ENCODE peak calls at places on chromosomes 1 and 21, in eight cellular contexts. One of them, this sample, is unnamed.

GRCh38 chr1:26353976-26354820 is at the start of gene CRYBG2:
- DNase-seq in epithelial cell of proximal tubule: no peak
- DNase-seq in putamen: no peak
- DNase-seq in activated T-cell treated with anti-CD3 and anti-CD28 coated beads, Interleukin-2, amount 50 U/mL, for 4 hours: no peak
- DNase-seq in lower lobe of right lung: peak
- DNase-seq in KG1: no peak
- DNase-seq in astrocyte of the spinal cord: no peak
- DNase-seq in stromal cell of bone marrow: no peak
- DNase-seq in this sample: no peak

GRCh38 chr1:166601650-166602049 is 237.6 kb upstream of the POGK start:
- DNase-seq in epithelial cell of proximal tubule: no peak
- DNase-seq in putamen: no peak
- DNase-seq in activated T-cell treated with anti-CD3 and anti-CD28 coated beads, Interleukin-2, amount 50 U/mL, for 4 hours: no peak
- DNase-seq in lower lobe of right lung: no peak
- DNase-seq in KG1: no peak
- DNase-seq in astrocyte of the spinal cord: no peak
- DNase-seq in stromal cell of bone marrow: no peak
- DNase-seq in this sample: no peak

GRCh38 chr1:6447818-6448748 is 17.9 kb downstream of the TNFRSF25 start:
- DNase-seq in epithelial cell of proximal tubule: no peak
- DNase-seq in putamen: no peak
- DNase-seq in activated T-cell treated with anti-CD3 and anti-CD28 coated beads, Interleukin-2, amount 50 U/mL, for 4 hours: peak
- DNase-seq in lower lobe of right lung: no peak
- DNase-seq in KG1: no peak
- DNase-seq in astrocyte of the spinal cord: no peak
- DNase-seq in stromal cell of bone marrow: no peak
- DNase-seq in this sample: no peak

GRCh38 chr1:1121611-1122077 is 5.8 kb upstream of the C1orf159 start:
- DNase-seq in epithelial cell of proximal tubule: no peak
- DNase-seq in putamen: no peak
- DNase-seq in activated T-cell treated with anti-CD3 and anti-CD28 coated beads, Interleukin-2, amount 50 U/mL, for 4 hours: no peak
- DNase-seq in lower lobe of right lung: no peak
- DNase-seq in KG1: no peak
- DNase-seq in astrocyte of the spinal cord: no peak
- DNase-seq in stromal cell of bone marrow: no peak
- DNase-seq in this sample: no peak

GRCh38 chr1:153032073-153032472 is 1.1 kb downstream of the SPRR1B start:
- DNase-seq in epithelial cell of proximal tubule: no peak
- DNase-seq in putamen: no peak
- DNase-seq in activated T-cell treated with anti-CD3 and anti-CD28 coated beads, Interleukin-2, amount 50 U/mL, for 4 hours: no peak
- DNase-seq in lower lobe of right lung: no peak
- DNase-seq in KG1: no peak
- DNase-seq in astrocyte of the spinal cord: no peak
- DNase-seq in stromal cell of bone marrow: no peak
- DNase-seq in this sample: no peak

GRCh38 chr1:40739455-40740008 is 44.1 kb upstream of the KCNQ4 start:
- DNase-seq in epithelial cell of proximal tubule: no peak
- DNase-seq in putamen: no peak
- DNase-seq in activated T-cell treated with anti-CD3 and anti-CD28 coated beads, Interleukin-2, amount 50 U/mL, for 4 hours: no peak
- DNase-seq in lower lobe of right lung: no peak
- DNase-seq in KG1: no peak
- DNase-seq in astrocyte of the spinal cord: no peak
- DNase-seq in stromal cell of bone marrow: no peak
- DNase-seq in this sample: no peak

GRCh38 chr1:83033682-83034081 is 965.2 kb downstream of the TTLL7 start:
- DNase-seq in epithelial cell of proximal tubule: no peak
- DNase-seq in putamen: no peak
- DNase-seq in activated T-cell treated with anti-CD3 and anti-CD28 coated beads, Interleukin-2, amount 50 U/mL, for 4 hours: no peak
- DNase-seq in lower lobe of right lung: no peak
- DNase-seq in KG1: no peak
- DNase-seq in astrocyte of the spinal cord: no peak
- DNase-seq in stromal cell of bone marrow: no peak
- DNase-seq in this sample: no peak

GRCh38 chr1:162035241-162035640 is 11.6 kb upstream of the OLFML2B start:
- DNase-seq in epithelial cell of proximal tubule: no peak
- DNase-seq in putamen: no peak
- DNase-seq in activated T-cell treated with anti-CD3 and anti-CD28 coated beads, Interleukin-2, amount 50 U/mL, for 4 hours: no peak
- DNase-seq in lower lobe of right lung: no peak
- DNase-seq in KG1: no peak
- DNase-seq in astrocyte of the spinal cord: no peak
- DNase-seq in stromal cell of bone marrow: no peak
- DNase-seq in this sample: no peak

GRCh38 chr1:203282720-203283542 is 22.4 kb upstream of the BTG2 start:
- DNase-seq in epithelial cell of proximal tubule: no peak
- DNase-seq in putamen: no peak
- DNase-seq in activated T-cell treated with anti-CD3 and anti-CD28 coated beads, Interleukin-2, amount 50 U/mL, for 4 hours: no peak
- DNase-seq in lower lobe of right lung: no peak
- DNase-seq in KG1: no peak
- DNase-seq in astrocyte of the spinal cord: no peak
- DNase-seq in stromal cell of bone marrow: no peak
- DNase-seq in this sample: no peak

GRCh38 chr1:9518454-9518998 is 20.7 kb upstream of the SLC25A33 start:
- DNase-seq in epithelial cell of proximal tubule: no peak
- DNase-seq in putamen: no peak
- DNase-seq in activated T-cell treated with anti-CD3 and anti-CD28 coated beads, Interleukin-2, amount 50 U/mL, for 4 hours: no peak
- DNase-seq in lower lobe of right lung: no peak
- DNase-seq in KG1: no peak
- DNase-seq in astrocyte of the spinal cord: no peak
- DNase-seq in stromal cell of bone marrow: no peak
- DNase-seq in this sample: no peak

GRCh38 chr1:60833173-60833572 is 249.2 kb upstream of the NFIA start:
- DNase-seq in epithelial cell of proximal tubule: no peak
- DNase-seq in putamen: no peak
- DNase-seq in activated T-cell treated with anti-CD3 and anti-CD28 coated beads, Interleukin-2, amount 50 U/mL, for 4 hours: no peak
- DNase-seq in lower lobe of right lung: no peak
- DNase-seq in KG1: no peak
- DNase-seq in astrocyte of the spinal cord: no peak
- DNase-seq in stromal cell of bone marrow: no peak
- DNase-seq in this sample: peak

GRCh38 chr21:42671778-42672593 is 18.6 kb downstream of the PDE9A start:
- DNase-seq in epithelial cell of proximal tubule: no peak
- DNase-seq in putamen: no peak
- DNase-seq in activated T-cell treated with anti-CD3 and anti-CD28 coated beads, Interleukin-2, amount 50 U/mL, for 4 hours: no peak
- DNase-seq in lower lobe of right lung: no peak
- DNase-seq in KG1: no peak
- DNase-seq in astrocyte of the spinal cord: peak
- DNase-seq in stromal cell of bone marrow: no peak
- DNase-seq in this sample: no peak

GRCh38 chr1:61050541-61051454 is 31.6 kb upstream of the NFIA start:
- DNase-seq in epithelial cell of proximal tubule: no peak
- DNase-seq in putamen: peak
- DNase-seq in activated T-cell treated with anti-CD3 and anti-CD28 coated beads, Interleukin-2, amount 50 U/mL, for 4 hours: no peak
- DNase-seq in lower lobe of right lung: peak
- DNase-seq in KG1: peak
- DNase-seq in astrocyte of the spinal cord: no peak
- DNase-seq in stromal cell of bone marrow: no peak
- DNase-seq in this sample: peak